ENCODE peak calls at places on chromosomes 13 and 19, in seven cellular contexts. S is Caki2; W is naive thymus-derived CD8-positive, alpha-beta T cell; D is WTC11; V is RPMI7951; Q is EH; E is smooth muscle cell of the brain vasculature. Y is an unnamed sample.

GRCh38 chr13:111337206-111337605 is 16.8 kb downstream of the TEX29 start:
- DNase-seq in S (no peak), W (no peak), D (no peak), V (peak; percentile 91), Q (peak; percentile 74), E (peak; percentile 17), Y (no peak)

GRCh38 chr19:19575411-19575810 is 37.3 kb downstream of the CILP2 start:
- DNase-seq in S (no peak), W (no peak), D (no peak), V (no peak), Q (no peak), E (no peak), Y (no peak)

GRCh38 chr19:41699968-41700323 is 8.5 kb upstream of the CEACAM5 start:
- DNase-seq in S (no peak), W (peak; percentile 9), D (no peak), V (no peak), Q (no peak), E (no peak), Y (no peak)

GRCh38 chr13:52405767-52406494 is at the start of gene THSD1:
- DNase-seq in S (peak; percentile 66), W (no peak), D (peak; percentile 54), V (peak; percentile 75), Q (peak; percentile 58), E (no peak), Y (peak; percentile 62)

GRCh38 chr13:42654760-42655159 is 80.8 kb downstream of the TNFSF11 start:
- DNase-seq in S (no peak), W (no peak), D (no peak), V (no peak), Q (no peak), E (no peak), Y (no peak)

GRCh38 chr19:2424686-2425621 is 2.4 kb downstream of the TIMM13 start:
- DNase-seq in S (no peak), W (no peak), D (peak; percentile 76), V (no peak), Q (peak; percentile 78), E (no peak), Y (peak; percentile 60)

GRCh38 chr19:6705931-6706632 is 14.4 kb downstream of the C3 start:
- DNase-seq in S (no peak), W (no peak), D (no peak), V (no peak), Q (no peak), E (no peak), Y (no peak)

GRCh38 chr13:91894311-91894710 is 495.9 kb downstream of the GPC5 start:
- DNase-seq in S (no peak), W (no peak), D (no peak), V (no peak), Q (no peak), E (no peak), Y (no peak)

GRCh38 chr13:79508224-79508961 is 27.4 kb downstream of the NDFIP2 start:
- DNase-seq in S (no peak), W (no peak), D (no peak), V (no peak), Q (no peak), E (no peak), Y (no peak)

GRCh38 chr19:36140289-36141038 is 598 bp downstream of the CAPNS1 start:
- DNase-seq in S (peak; percentile 66), W (no peak), D (peak; percentile 60), V (peak; percentile 62), Q (peak; percentile 70), E (no peak), Y (peak; percentile 65)

GRCh38 chr19:35124098-35125060 is 8.8 kb downstream of the FXYD3 start:
- DNase-seq in S (peak; percentile 87), W (peak; percentile 84), D (peak; percentile 75), V (peak; percentile 91), Q (peak; percentile 95), E (peak; percentile 69), Y (peak; percentile 92)

GRCh38 chr13:75641026-75641425 is 4.9 kb downstream of the LMO7 start:
- DNase-seq in S (no peak), W (no peak), D (no peak), V (no peak), Q (no peak), E (no peak), Y (no peak)

GRCh38 chr13:50149143-50149703 is 134.0 kb downstream of the KCNRG start:
- DNase-seq in S (no peak), W (no peak), D (no peak), V (no peak), Q (peak; percentile 46), E (no peak), Y (no peak)

GRCh38 chr19:39696418-39696817 is 7.9 kb upstream of the LGALS14 start:
- DNase-seq in S (no peak), W (no peak), D (no peak), V (peak; percentile 15), Q (no peak), E (no peak), Y (no peak)

GRCh38 chr13:48410199-48410598 is 2.7 kb downstream of the LPAR6 start:
- DNase-seq in S (no peak), W (no peak), D (no peak), V (no peak), Q (no peak), E (no peak), Y (no peak)

GRCh38 chr13:85665286-85665685 is 133.9 kb downstream of the SLITRK6 start:
- DNase-seq in S (peak; percentile 2), W (no peak), D (no peak), V (peak; percentile 34), Q (peak; percentile 3), E (no peak), Y (no peak)